ENCODE peak calls at places on chromosome 1, in eight cellular contexts. J, U, W, C, M, Y, R and H are unnamed samples.

GRCh38 chr1:244186372-244186771 is 135.3 kb downstream of the ZBTB18 start:
- DNase-seq in J (no peak), U (no peak), W (no peak), C (no peak), M (no peak), Y (no peak), R (no peak), H (no peak)

GRCh38 chr1:53708687-53709086 is 30.3 kb downstream of the GLIS1 start:
- DNase-seq in J (no peak), U (no peak), W (no peak), C (no peak), M (no peak), Y (no peak), R (no peak), H (no peak)

GRCh38 chr1:12717301-12717838 is 1.5 kb downstream of the AADACL3 start:
- DNase-seq in J (no peak), U (no peak), W (no peak), C (no peak), M (no peak), Y (no peak), R (no peak), H (no peak)

GRCh38 chr1:36157115-36157903 is 1.3 kb downstream of the MAP7D1 start:
- DNase-seq in J (no peak), U (no peak), W (no peak), C (no peak), M (no peak), Y (no peak), R (peak), H (no peak)

GRCh38 chr1:21397813-21398188 is 42.1 kb upstream of the NBPF3 start:
- DNase-seq in J (no peak), U (no peak), W (no peak), C (no peak), M (no peak), Y (peak), R (no peak), H (peak)

GRCh38 chr1:19640363-19641316 is 3.5 kb upstream of the NBL1 start:
- DNase-seq in J (no peak), U (no peak), W (peak), C (no peak), M (no peak), Y (no peak), R (peak), H (no peak)

GRCh38 chr1:52574594-52574993 is 21.7 kb upstream of the TUT4 start:
- DNase-seq in J (no peak), U (no peak), W (no peak), C (no peak), M (no peak), Y (no peak), R (peak), H (no peak)

GRCh38 chr1:57258616-57259330 is 165.1 kb downstream of the DAB1 start:
- DNase-seq in J (no peak), U (no peak), W (no peak), C (no peak), M (no peak), Y (no peak), R (peak), H (no peak)

GRCh38 chr1:71179997-71180396 is 99.2 kb upstream of the ZRANB2 start:
- DNase-seq in J (no peak), U (no peak), W (no peak), C (no peak), M (no peak), Y (no peak), R (no peak), H (no peak)
- TF ChIP-seq CTCF in J (no peak), U (no peak), W (no peak), C (no peak), M (no peak), Y (no peak), R (no peak), H (no peak)

DNA sequence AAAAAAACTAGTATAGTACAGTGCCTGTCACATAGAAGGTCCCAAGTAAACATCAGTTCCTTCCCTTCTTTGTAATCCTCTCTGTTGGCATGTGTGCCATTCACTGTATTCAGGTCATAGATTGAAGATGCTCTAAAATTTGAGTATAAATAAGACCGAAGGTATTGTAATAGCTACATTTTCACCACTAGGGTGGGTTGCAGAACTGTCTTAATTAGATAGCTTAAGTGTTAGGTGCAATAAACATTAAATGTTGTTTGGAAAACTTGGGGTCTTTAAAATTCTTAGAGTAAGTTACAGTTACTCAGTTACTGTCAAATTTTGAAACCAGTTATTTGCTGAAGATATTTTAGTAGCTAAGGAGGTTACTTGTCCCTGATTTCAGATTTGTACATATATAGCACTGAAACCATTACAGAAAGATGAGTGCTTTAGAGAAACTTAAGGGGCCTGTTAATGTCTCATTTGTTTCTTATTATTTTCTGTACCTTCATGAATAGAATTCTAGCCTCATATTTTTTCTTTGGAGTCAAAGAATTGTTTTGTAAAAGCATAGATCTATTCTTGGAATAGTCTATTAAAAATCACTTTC is 24.3 kb downstream of the PER3 start:
- DNase-seq in J (no peak), U (no peak), W (no peak), C (no peak), M (no peak), Y (no peak), R (peak), H (no peak)
- TF ChIP-seq CTCF in J (peak), U (peak), W (peak), C (peak), M (peak), Y (peak), R (peak), H (peak)

GRCh38 chr1:212315184-212315583 is 30.0 kb downstream of the PPP2R5A start:
- DNase-seq in J (no peak), U (no peak), W (no peak), C (no peak), M (no peak), Y (no peak), R (no peak), H (no peak)

GRCh38 chr1:212311836-212312497 is 26.8 kb downstream of the PPP2R5A start:
- DNase-seq in J (no peak), U (no peak), W (no peak), C (no peak), M (no peak), Y (no peak), R (no peak), H (no peak)

GRCh38 chr1:212313616-212314015 is 28.4 kb downstream of the PPP2R5A start:
- DNase-seq in J (no peak), U (no peak), W (no peak), C (no peak), M (no peak), Y (no peak), R (peak), H (no peak)

GRCh38 chr1:212317916-212318315 is 32.7 kb downstream of the PPP2R5A start:
- DNase-seq in J (no peak), U (no peak), W (peak), C (no peak), M (no peak), Y (no peak), R (no peak), H (no peak)

DNA sequence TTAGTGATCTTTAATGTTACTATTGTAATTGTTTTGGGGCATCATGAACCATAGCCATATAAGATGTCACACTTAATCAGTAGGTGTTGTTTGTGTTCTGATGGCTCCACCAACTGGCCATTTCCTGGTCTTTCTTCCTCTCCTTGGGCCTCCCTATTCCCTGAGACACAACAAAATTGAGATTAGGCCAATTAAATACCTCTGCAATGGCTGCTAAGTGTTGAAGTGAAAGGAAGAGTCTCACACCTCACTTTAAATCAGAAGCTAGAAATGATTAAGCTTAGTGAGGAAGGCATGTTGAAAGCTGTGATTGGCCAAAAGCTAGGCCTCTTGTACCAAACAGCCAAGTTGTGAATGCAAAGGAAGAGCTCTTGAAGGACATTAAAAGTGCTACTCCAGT is 30.7 kb downstream of the PPP2R5A start:
- DNase-seq in J (no peak), U (no peak), W (peak), C (peak), M (no peak), Y (no peak), R (peak), H (no peak)
- TF ChIP-seq CTCF in J (peak), U (peak), W (no peak), C (no peak), M (peak), Y (no peak), R (peak), H (peak)

GRCh38 chr1:203089001-203089650 is 3.3 kb upstream of the MYOG start:
- DNase-seq in J (no peak), U (no peak), W (no peak), C (no peak), M (no peak), Y (no peak), R (no peak), H (no peak)

GRCh38 chr1:203090667-203091320 is 5.0 kb upstream of the MYOG start:
- DNase-seq in J (no peak), U (no peak), W (no peak), C (no peak), M (no peak), Y (no peak), R (no peak), H (no peak)

GRCh38 chr1:203091761-203092330 is 6.0 kb upstream of the MYOG start:
- DNase-seq in J (no peak), U (no peak), W (no peak), C (no peak), M (no peak), Y (no peak), R (no peak), H (no peak)

GRCh38 chr1:203088441-203088840 is 2.6 kb upstream of the MYOG start:
- DNase-seq in J (no peak), U (no peak), W (no peak), C (no peak), M (no peak), Y (no peak), R (no peak), H (no peak)

GRCh38 chr1:203089651-203090045 is 3.8 kb upstream of the MYOG start:
- DNase-seq in J (no peak), U (no peak), W (no peak), C (no peak), M (no peak), Y (no peak), R (no peak), H (no peak)
- TF ChIP-seq CTCF in J (no peak), U (no peak), W (no peak), C (no peak), M (no peak), Y (no peak), R (no peak), H (no peak)

GRCh38 chr1:218827486-218827885 is 346.2 kb upstream of the LYPLAL1 start:
- DNase-seq in J (no peak), U (no peak), W (no peak), C (no peak), M (no peak), Y (no peak), R (no peak), H (no peak)

GRCh38 chr1:218823291-218823900 is 350.3 kb upstream of the LYPLAL1 start:
- DNase-seq in J (no peak), U (no peak), W (no peak), C (no peak), M (no peak), Y (no peak), R (peak), H (no peak)

GRCh38 chr1:218828125-218828650 is 345.5 kb upstream of the LYPLAL1 start:
- DNase-seq in J (no peak), U (no peak), W (no peak), C (no peak), M (no peak), Y (no peak), R (no peak), H (no peak)

DNA sequence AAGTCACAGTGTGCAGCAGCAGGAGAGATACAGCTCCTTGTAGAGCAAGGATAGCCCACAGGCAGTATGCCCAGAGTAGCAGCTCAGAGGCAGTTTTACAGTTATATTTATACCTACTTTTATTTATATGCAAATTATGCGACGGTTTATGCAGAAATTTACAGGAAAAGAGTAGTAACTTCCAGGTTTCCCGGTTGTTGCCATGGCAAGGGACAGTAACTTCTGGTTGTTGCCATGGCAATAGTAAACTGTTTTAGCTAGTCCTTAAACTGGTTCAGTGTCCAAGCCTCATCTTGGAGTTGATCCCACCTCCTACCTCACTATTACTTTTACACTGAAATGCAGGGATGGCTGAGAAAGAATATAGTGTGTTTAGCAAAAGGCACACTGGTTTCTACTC is 344.5 kb upstream of the LYPLAL1 start:
- DNase-seq in J (no peak), U (no peak), W (no peak), C (no peak), M (no peak), Y (no peak), R (peak), H (no peak)
- TF ChIP-seq CTCF in J (no peak), U (no peak), W (no peak), C (no peak), M (no peak), Y (no peak), R (no peak), H (no peak)

DNA sequence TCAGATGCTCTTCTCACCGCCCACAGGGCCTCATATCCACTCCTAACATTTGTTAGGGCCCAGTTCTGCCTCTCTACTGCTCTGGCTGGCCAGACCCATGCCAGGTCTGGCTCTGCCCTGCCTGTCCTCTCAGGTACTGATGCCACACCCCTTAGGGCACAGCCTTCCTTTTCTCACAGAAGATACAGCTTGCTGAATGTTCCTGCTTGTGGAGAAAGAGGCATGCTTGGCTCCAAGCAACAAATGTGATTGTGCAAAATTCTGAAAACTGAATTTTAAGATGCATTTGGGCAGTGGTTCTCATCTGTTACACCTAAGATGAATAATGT is 178.1 kb downstream of the TGFBR3 start:
- DNase-seq in J (no peak), U (no peak), W (no peak), C (no peak), M (no peak), Y (no peak), R (no peak), H (no peak)
- TF ChIP-seq CTCF in J (no peak), U (no peak), W (no peak), C (no peak), M (no peak), Y (no peak), R (no peak), H (no peak)

GRCh38 chr1:202561726-202562442 is 148.4 kb downstream of the SYT2 start:
- DNase-seq in J (no peak), U (no peak), W (no peak), C (no peak), M (no peak), Y (no peak), R (no peak), H (no peak)
- TF ChIP-seq CTCF in J (peak), U (no peak), W (no peak), C (no peak), M (no peak), Y (peak), R (no peak), H (peak)

DNA sequence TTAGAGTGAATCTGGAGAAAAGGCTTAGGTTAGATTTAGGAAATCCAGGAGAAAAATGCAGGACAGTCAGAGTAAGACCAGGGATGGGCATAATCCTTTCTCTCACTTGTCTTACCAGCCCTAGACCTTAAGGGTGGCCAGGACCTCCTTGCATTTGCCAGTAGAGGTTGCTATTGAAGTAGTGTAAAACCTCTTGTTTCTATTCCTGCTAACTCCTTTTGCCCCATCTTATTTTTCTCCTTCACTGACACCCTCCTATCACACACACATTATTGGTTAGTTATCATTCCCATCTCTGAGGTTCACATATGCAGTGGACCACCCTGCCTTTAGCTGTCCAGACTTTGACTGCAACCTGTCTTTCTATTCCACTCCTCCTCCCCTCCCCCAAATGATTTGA is 75.0 kb upstream of the MACF1 start:
- DNase-seq in J (no peak), U (no peak), W (no peak), C (no peak), M (no peak), Y (no peak), R (peak), H (no peak)
- TF ChIP-seq CTCF in J (no peak), U (peak), W (no peak), C (no peak), M (peak), Y (no peak), R (peak), H (peak)

GRCh38 chr1:207890136-207890738 is 20.7 kb downstream of the CD34 start:
- DNase-seq in J (no peak), U (no peak), W (no peak), C (peak), M (no peak), Y (no peak), R (peak), H (no peak)

GRCh38 chr1:207891148-207891547 is 19.8 kb downstream of the CD34 start:
- DNase-seq in J (no peak), U (no peak), W (no peak), C (no peak), M (no peak), Y (no peak), R (no peak), H (no peak)

GRCh38 chr1:207886227-207886626 is 24.7 kb downstream of the CD34 start:
- DNase-seq in J (no peak), U (no peak), W (no peak), C (no peak), M (no peak), Y (no peak), R (no peak), H (no peak)

GRCh38 chr1:207887542-207887941 is 23.4 kb downstream of the CD34 start:
- DNase-seq in J (no peak), U (no peak), W (no peak), C (no peak), M (no peak), Y (no peak), R (no peak), H (no peak)

DNA sequence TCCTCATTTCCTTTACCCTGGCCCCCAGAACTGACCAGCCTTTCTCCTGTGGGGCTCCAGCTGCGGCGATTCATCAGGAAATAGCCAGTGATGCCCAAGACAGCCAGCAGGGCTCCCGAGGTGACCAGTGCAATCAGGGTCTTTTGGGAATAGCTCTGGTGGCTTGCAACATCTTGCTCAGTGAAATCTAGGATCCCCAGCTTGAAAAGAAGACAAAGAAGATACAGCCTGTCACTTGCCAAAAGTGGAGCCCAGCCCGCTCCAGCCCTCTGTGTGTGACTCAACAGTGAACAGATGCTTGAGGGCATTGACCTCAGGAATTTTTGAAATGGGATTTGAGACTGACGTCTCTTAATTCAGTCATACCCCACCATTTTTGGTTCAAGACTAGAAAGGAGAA is 22.3 kb downstream of the CD34 start:
- DNase-seq in J (no peak), U (no peak), W (no peak), C (no peak), M (no peak), Y (no peak), R (peak), H (no peak)
- TF ChIP-seq CTCF in J (peak), U (no peak), W (no peak), C (peak), M (no peak), Y (no peak), R (peak), H (no peak)

GRCh38 chr1:47590523-47591225 is 152.8 kb downstream of the FOXD2 start:
- DNase-seq in J (no peak), U (no peak), W (no peak), C (no peak), M (no peak), Y (no peak), R (no peak), H (no peak)

GRCh38 chr1:47585141-47585902 is 147.5 kb downstream of the FOXD2 start:
- DNase-seq in J (no peak), U (no peak), W (peak), C (no peak), M (no peak), Y (no peak), R (no peak), H (no peak)

GRCh38 chr1:47584249-47584648 is 146.4 kb downstream of the FOXD2 start:
- DNase-seq in J (no peak), U (no peak), W (peak), C (no peak), M (no peak), Y (no peak), R (no peak), H (no peak)

GRCh38 chr1:47591801-47592200 is 154.0 kb downstream of the FOXD2 start:
- DNase-seq in J (no peak), U (no peak), W (no peak), C (no peak), M (no peak), Y (no peak), R (no peak), H (no peak)

DNA sequence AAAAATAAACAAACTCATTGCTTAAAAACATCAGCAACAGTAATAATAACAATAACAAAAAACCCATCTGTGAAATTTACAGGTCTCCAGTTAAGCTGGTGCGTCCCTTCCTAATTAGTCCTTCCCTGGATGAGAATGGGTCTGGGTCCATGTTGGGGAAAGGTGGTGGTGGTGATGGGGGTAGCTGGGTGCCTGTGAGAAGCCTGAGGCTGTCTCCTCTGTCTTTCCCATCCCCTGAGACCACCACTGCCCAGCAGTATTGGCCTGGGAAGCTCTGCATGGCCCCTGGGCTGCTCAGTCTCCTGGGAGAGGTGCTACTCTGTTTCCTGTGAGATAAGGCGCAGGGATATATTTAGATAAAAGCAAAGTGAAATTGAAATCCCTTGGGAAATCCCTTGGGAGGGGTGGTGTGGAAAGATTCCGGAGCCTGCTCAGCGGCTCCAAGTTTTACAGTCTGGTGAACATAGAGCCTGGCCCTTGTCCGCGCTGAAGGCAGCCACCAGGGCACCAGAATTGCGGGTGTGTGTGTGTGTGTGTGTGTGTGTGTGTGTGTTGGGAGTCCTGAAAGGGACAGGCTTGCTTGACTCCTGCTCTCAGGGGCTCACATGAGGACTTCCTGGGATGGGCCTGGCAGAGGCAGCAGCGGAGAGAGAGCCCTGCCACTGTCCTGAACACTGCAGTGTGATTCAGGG is 150.2 kb downstream of the FOXD2 start:
- DNase-seq in J (peak), U (no peak), W (peak), C (peak), M (no peak), Y (no peak), R (peak), H (no peak)
- TF ChIP-seq CTCF in J (no peak), U (no peak), W (no peak), C (no peak), M (no peak), Y (no peak), R (no peak), H (no peak)